ENCODE peak calls at places on chromosomes 11 and 22, in five cellular contexts. Z is caudate nucleus; R is C1 segment of cervical spinal cord; Q is germinal center; F is stimulated activated CD8-positive, alpha-beta memory T cell treated with anti-CD3 and anti-CD28 coated beads, Interleukin-15, amount 100 ng/mL, for 24 hours. T is an unnamed sample.

GRCh38 chr11:83007909-83008580 is 63.7 kb downstream of the RAB30 start:
- DNase-seq in Z (peak), R (no peak), Q (no peak), F (no peak), T (peak)

GRCh38 chr11:128399186-128399585 is 188.2 kb downstream of the ETS1 start:
- DNase-seq in Z (no peak), R (no peak), Q (peak), F (no peak), T (no peak)

GRCh38 chr11:47056261-47056915 is 119.8 kb downstream of the CSTPP1 start:
- DNase-seq in Z (no peak), R (no peak), Q (no peak), F (no peak), T (no peak)

GRCh38 chr22:19287076-19287724 is 4.3 kb downstream of the CLTCL1 start:
- DNase-seq in Z (no peak), R (no peak), Q (no peak), F (no peak), T (no peak)

GRCh38 chr22:39994566-39995345 is at the start of gene FAM83F:
- DNase-seq in Z (no peak), R (no peak), Q (peak), F (no peak), T (no peak)

GRCh38 chr11:5689551-5689983 is at the start of gene TRIM22:
- DNase-seq in Z (peak), R (peak), Q (peak), F (no peak), T (peak)

GRCh38 chr22:43535741-43536140 is 123.9 kb downstream of the MPPED1 start:
- DNase-seq in Z (no peak), R (no peak), Q (no peak), F (no peak), T (no peak)

GRCh38 chr11:69573751-69574382 is 67.1 kb upstream of the CCND1 start:
- DNase-seq in Z (no peak), R (no peak), Q (no peak), F (no peak), T (no peak)

GRCh38 chr11:64353101-64353738 is 5.7 kb upstream of the RPS6KA4 start:
- DNase-seq in Z (no peak), R (no peak), Q (no peak), F (no peak), T (no peak)

GRCh38 chr11:12150831-12151382 is 40.5 kb downstream of the MICAL2 start:
- DNase-seq in Z (no peak), R (no peak), Q (no peak), F (peak), T (no peak)

GRCh38 chr22:27681037-27681436 is 120.5 kb downstream of the MN1 start:
- DNase-seq in Z (no peak), R (no peak), Q (no peak), F (no peak), T (no peak)

GRCh38 chr11:22680628-22681027 is 14.2 kb downstream of the GAS2 start:
- DNase-seq in Z (no peak), R (no peak), Q (no peak), F (no peak), T (no peak)

GRCh38 chr11:14258177-14258935 is 100.6 kb downstream of the RRAS2 start:
- DNase-seq in Z (no peak), R (no peak), Q (no peak), F (no peak), T (no peak)

GRCh38 chr22:32880906-32881596 is 79.5 kb downstream of the TIMP3 start:
- DNase-seq in Z (peak), R (no peak), Q (no peak), F (no peak), T (peak)

GRCh38 chr11:126680109-126680508 is 320.5 kb downstream of the KIRREL3 start:
- DNase-seq in Z (no peak), R (no peak), Q (no peak), F (no peak), T (no peak)

T was measured in dorsolateral prefrontal cortex.